ENCODE peak calls at places on chromosomes 4 and X, in five cellular contexts. S is AG04449, C is endodermal cell, L is body of pancreas, G is left ventricle myocardium inferior. D is an unnamed sample.

GRCh38 chr4:55512922-55513571 is 33.7 kb downstream of the CLOCK start:
- DNase-seq in L (no peak), S (no peak), C (no peak), G (no peak), D (no peak)

GRCh38 chr4:2402053-2402452 is 16.4 kb downstream of the ZFYVE28 start:
- DNase-seq in C (peak), S (no peak), L (peak), G (peak), D (peak)

GRCh38 chrX:74232859-74233258 is 71.1 kb upstream of the ZCCHC13 start:
- DNase-seq in L (no peak), S (no peak), C (no peak), G (no peak), D (peak)

GRCh38 chrX:110941906-110942305 is 146.3 kb upstream of the CHRDL1 start:
- DNase-seq in S (no peak), C (no peak), G (no peak), L (peak), D (no peak)

GRCh38 chrX:69080912-69081465 is 84.3 kb downstream of the PJA1 start:
- DNase-seq in S (no peak), L (no peak), G (no peak), C (no peak), D (no peak)

GRCh38 chr4:72613959-72614358 is 44.9 kb upstream of the ADAMTS3 start:
- DNase-seq in G (no peak), L (no peak), C (no peak), S (no peak), D (no peak)

GRCh38 chrX:55778322-55778721 is 60.8 kb downstream of the RRAGB start:
- DNase-seq in S (peak), L (no peak), G (no peak), C (no peak), D (peak)

GRCh38 chrX:150731795-150732194 is 38.6 kb downstream of the MTMR1 start:
- DNase-seq in S (peak), L (peak), C (no peak), G (no peak), D (peak)

GRCh38 chrX:23554304-23554703 is 113.0 kb upstream of the PRDX4 start:
- DNase-seq in L (peak), C (no peak), S (peak), G (no peak), D (peak)

GRCh38 chr4:76689079-76689817 is 208.7 kb downstream of the SOWAHB start:
- DNase-seq in C (peak), L (peak), G (peak), S (no peak), D (peak)

GRCh38 chrX:153818571-153819397 is 11.6 kb downstream of the PDZD4 start:
- DNase-seq in C (peak), L (no peak), G (peak), S (no peak), D (no peak)

GRCh38 chrX:134460005-134460860 is at the start of gene HPRT1:
- DNase-seq in C (peak), G (peak), S (no peak), L (peak), D (peak)

GRCh38 chr4:102493794-102494193 is 7.4 kb upstream of the NFKB1 start:
- DNase-seq in C (no peak), S (no peak), L (no peak), G (no peak), D (no peak)

GRCh38 chr4:80989921-80990544 is 40.5 kb upstream of the BMP3 start:
- DNase-seq in G (no peak), L (peak), C (peak), S (peak), D (peak)

GRCh38 chr4:146132445-146132844 is 43.1 kb upstream of the LSM6 start:
- DNase-seq in S (no peak), L (no peak), G (no peak), C (no peak), D (no peak)

GRCh38 chrX:108186811-108187210 is 95.2 kb downstream of the ATG4A start:
- DNase-seq in L (no peak), C (no peak), S (peak), G (no peak), D (peak)

GRCh38 chr4:54941994-54942552 is 183.3 kb downstream of the KDR start:
- DNase-seq in L (no peak), S (no peak), G (peak), C (no peak), D (peak)

GRCh38 chr4:90240333-90240732 is 113.1 kb downstream of the CCSER1 start:
- DNase-seq in G (no peak), L (no peak), C (no peak), S (no peak), D (no peak)

GRCh38 chr4:128191115-128191897 is 96.3 kb downstream of the PGRMC2 start:
- DNase-seq in C (peak), S (peak), L (peak), G (peak), D (peak)

GRCh38 chrX:10467793-10468192 is 152.6 kb downstream of the MID1 start:
- DNase-seq in S (peak), C (no peak), L (no peak), G (no peak), D (peak)

GRCh38 chrX:3811331-3812311 is 98.2 kb upstream of the PRKX start:
- DNase-seq in C (peak), L (no peak), G (no peak), S (no peak), D (peak)

GRCh38 chrX:133542476-133542875 is 127.2 kb upstream of the GPC4 start:
- DNase-seq in G (no peak), L (no peak), S (no peak), C (no peak), D (peak)

GRCh38 chr4:138053601-138054322 is 188.4 kb downstream of the SLC7A11 start:
- DNase-seq in L (no peak), S (peak), C (no peak), G (no peak), D (peak)

GRCh38 chrX:71637848-71638247 is 19.5 kb upstream of the CXCR3 start:
- DNase-seq in S (no peak), G (no peak), C (no peak), L (no peak), D (peak)

GRCh38 chr4:19707876-19708275 is 543.8 kb upstream of the SLIT2 start:
- DNase-seq in G (no peak), C (no peak), L (no peak), S (no peak), D (no peak)

GRCh38 chrX:13051529-13052172 is 7.2 kb upstream of the FAM9C start:
- DNase-seq in L (no peak), G (no peak), S (no peak), C (no peak), D (no peak)

GRCh38 chrX:11967986-11968385 is 170.3 kb upstream of the FRMPD4 start:
- DNase-seq in L (no peak), C (no peak), G (no peak), S (no peak), D (no peak)

GRCh38 chr4:84877051-84877833 is 89.2 kb downstream of the WDFY3 start:
- DNase-seq in G (no peak), S (no peak), C (no peak), L (no peak), D (peak)

GRCh38 chr4:5721923-5722322 is 10.9 kb downstream of the EVC start:
- DNase-seq in C (no peak), L (no peak), S (no peak), G (no peak), D (no peak)

GRCh38 chr4:123234966-123235365 is 161.6 kb upstream of the SPRY1 start:
- DNase-seq in G (no peak), C (no peak), S (no peak), L (no peak), D (peak)

GRCh38 chrX:48617542-48618340 is 20.4 kb downstream of the WDR13 start:
- DNase-seq in C (no peak), S (no peak), L (no peak), G (no peak), D (no peak)

GRCh38 chr4:17502764-17503163 is 9.1 kb downstream of the QDPR start:
- DNase-seq in C (no peak), L (no peak), G (no peak), S (peak), D (no peak)

GRCh38 chrX:7204619-7205018 is 56.7 kb upstream of the PUDP start:
- DNase-seq in C (no peak), S (no peak), G (no peak), L (no peak), D (no peak)
- H3K4me3 ChIP-seq in C (no peak), S (no peak), G (no peak), L (no peak), D (no peak)

GRCh38 chrX:129823115-129823514 is 20.6 kb downstream of the ZDHHC9 start:
- DNase-seq in L (peak), S (no peak), G (no peak), C (peak), D (peak)

GRCh38 chrX:129831486-129831885 is 12.2 kb downstream of the ZDHHC9 start:
- DNase-seq in L (no peak), C (no peak), S (no peak), G (peak), D (no peak)

GRCh38 chrX:129823523-129823922 is 20.2 kb downstream of the ZDHHC9 start:
- DNase-seq in L (no peak), S (no peak), G (no peak), C (no peak), D (no peak)

GRCh38 chrX:129824620-129825019 is 19.1 kb downstream of the ZDHHC9 start:
- DNase-seq in L (no peak), S (no peak), G (no peak), C (no peak), D (no peak)

GRCh38 chrX:129825746-129826505 is 17.8 kb downstream of the ZDHHC9 start:
- DNase-seq in L (no peak), C (no peak), S (no peak), G (no peak), D (no peak)
- H3K4me3 ChIP-seq in L (no peak), C (no peak), S (no peak), G (no peak), D (no peak)

GRCh38 chr4:185019451-185020292 is 1.4 kb downstream of the HELT start:
- DNase-seq in S (no peak), L (no peak), C (peak), G (no peak), D (no peak)
- H3K4me3 ChIP-seq in S (no peak), L (no peak), C (peak), G (peak), D (no peak)

GRCh38 chr4:1199556-1200331 is 27.4 kb upstream of the SPON2 start:
- DNase-seq in C (peak), S (no peak), L (peak), G (no peak), D (no peak)
- H3K4me3 ChIP-seq in C (no peak), S (no peak), L (no peak), G (peak), D (peak)

GRCh38 chrX:66038115-66038514 is 1.8 kb downstream of the VSIG4 start:
- DNase-seq in C (no peak), L (no peak), S (no peak), G (no peak), D (no peak)

GRCh38 chrX:66043584-66043983 is 3.7 kb upstream of the VSIG4 start:
- DNase-seq in G (no peak), S (no peak), C (no peak), L (no peak), D (no peak)

GRCh38 chrX:66042307-66043077 is 2.6 kb upstream of the VSIG4 start:
- DNase-seq in G (no peak), L (no peak), S (no peak), C (no peak), D (no peak)

GRCh38 chrX:66035667-66036066 is 4.2 kb downstream of the VSIG4 start:
- DNase-seq in G (no peak), L (no peak), S (no peak), C (no peak), D (no peak)

DNA sequence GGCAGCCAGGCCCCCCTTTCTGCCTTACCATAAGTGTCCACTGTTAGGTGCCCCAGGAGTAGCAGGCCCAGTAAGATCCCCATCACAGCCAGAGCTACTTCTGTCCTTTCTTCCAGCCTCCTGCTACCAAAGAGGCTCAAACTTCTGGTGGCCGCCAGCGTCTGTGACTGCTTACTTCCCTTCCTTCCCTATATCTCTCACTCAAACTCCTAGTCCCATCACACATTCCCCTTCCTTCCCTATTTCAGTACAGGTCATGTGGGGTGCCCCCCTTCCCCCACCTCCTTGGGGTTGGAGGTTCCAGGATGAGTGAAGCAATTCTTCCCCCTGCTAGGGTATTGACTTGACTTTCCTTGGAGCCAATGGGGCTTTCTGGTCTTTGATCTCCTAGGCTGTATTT is at the start of gene VSIG4:
- DNase-seq in C (no peak), L (peak), S (no peak), G (peak), D (no peak)
- H3K4me3 ChIP-seq in C (no peak), L (no peak), S (no peak), G (peak), D (no peak)

GRCh38 chrX:18920566-18920965 is 63.3 kb downstream of the PHKA2 start:
- DNase-seq in G (no peak), L (no peak), S (no peak), C (no peak), D (no peak)

GRCh38 chrX:18920079-18920478 is 63.8 kb downstream of the PHKA2 start:
- DNase-seq in S (no peak), C (no peak), L (no peak), G (no peak), D (no peak)
- H3K4me3 ChIP-seq in S (no peak), C (no peak), L (no peak), G (no peak), D (no peak)

DNA sequence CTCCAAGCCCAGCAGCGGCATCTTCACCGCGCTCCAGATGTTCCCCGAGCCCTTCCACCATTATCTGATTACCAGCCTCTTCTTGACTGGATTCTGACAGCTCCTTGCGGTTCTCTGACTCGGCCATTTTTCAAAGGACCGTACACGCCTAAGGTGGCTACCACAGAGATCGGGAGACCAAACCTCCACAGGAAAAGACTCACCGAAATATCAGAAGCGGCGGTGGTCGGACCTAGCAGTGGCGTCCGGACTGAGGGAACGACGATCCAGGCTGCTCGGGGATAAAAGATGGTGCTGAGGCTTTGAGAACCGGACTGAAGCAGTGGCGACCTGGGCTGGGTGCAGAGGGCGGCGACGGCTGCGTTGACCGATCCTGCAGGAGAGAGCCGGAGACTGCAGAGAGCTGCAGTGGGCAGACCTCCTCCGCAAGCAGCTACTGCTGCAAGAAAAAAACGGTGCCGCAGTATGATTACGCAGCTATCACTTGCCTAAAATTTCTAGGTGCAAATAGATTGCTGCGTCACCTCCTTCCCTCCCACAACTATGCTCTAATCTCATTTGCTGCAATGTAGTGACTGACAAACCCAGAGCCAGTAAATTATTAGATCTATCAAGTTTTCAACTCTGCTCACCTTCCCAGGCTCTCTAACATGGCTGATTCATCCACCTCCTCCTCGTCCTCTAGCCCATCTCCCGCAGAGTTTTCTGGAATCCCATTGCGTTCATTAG is at the start of gene NAP1L2:
- DNase-seq in G (peak), L (peak), C (peak), S (no peak), D (peak)
- H3K4me3 ChIP-seq in G (peak), L (no peak), C (peak), S (peak), D (peak)

GRCh38 chrX:130034178-130034577 is 51.7 kb downstream of the BCORL1 start:
- DNase-seq in L (no peak), C (no peak), S (no peak), G (no peak), D (no peak)
- H3K4me3 ChIP-seq in L (no peak), C (no peak), S (no peak), G (no peak), D (no peak)

DNA sequence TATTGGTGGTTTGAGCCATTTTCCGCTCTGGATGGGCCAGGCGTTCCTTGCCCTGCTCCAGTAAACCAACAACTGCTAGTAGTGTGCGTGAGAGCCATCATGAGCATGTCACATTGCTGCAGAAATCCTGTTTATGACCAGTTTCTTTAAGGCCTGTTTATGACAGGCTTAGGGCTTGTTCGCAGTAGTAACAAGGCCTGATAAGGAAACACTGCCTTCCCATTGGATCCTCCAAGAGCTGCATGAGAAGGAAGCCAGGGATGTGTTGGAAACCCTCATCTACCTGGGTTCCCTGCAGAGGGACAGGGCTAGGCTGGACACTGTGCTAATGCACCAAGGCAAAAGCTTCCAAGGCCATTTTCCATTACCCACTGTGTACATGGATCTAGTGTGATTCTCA is 153.9 kb downstream of the ZNF518B start:
- DNase-seq in L (no peak), S (no peak), G (no peak), C (no peak), D (no peak)
- H3K4me3 ChIP-seq in L (no peak), S (no peak), G (no peak), C (no peak), D (no peak)